ENCODE peak calls at places on chromosome 10, in seven cellular contexts. I is T-helper 2 cell, B is mesothelial cell of epicardium, R is ELR, X is iris pigment epithelial cell, P is NCI-H1092, F is Panc1. W is an unnamed sample.

GRCh38 chr10:117135026-117135372 is 3.1 kb downstream of the VAX1 start:
- DNase-seq in I (no peak), B (no peak), R (no peak), X (no peak), P (no peak), F (no peak), W (no peak)

GRCh38 chr10:100734295-100735086 is 10.9 kb upstream of the PAX2 start:
- DNase-seq in I (no peak), B (no peak), R (no peak), X (no peak), P (no peak), F (no peak), W (peak)

GRCh38 chr10:132495231-132495630 is 42.4 kb upstream of the INPP5A start:
- DNase-seq in I (no peak), B (no peak), R (no peak), X (no peak), P (no peak), F (no peak), W (no peak)

GRCh38 chr10:1149793-1150637 is 93.8 kb downstream of the WDR37 start:
- DNase-seq in I (no peak), B (no peak), R (no peak), X (no peak), P (no peak), F (no peak), W (peak)

GRCh38 chr10:122503004-122503403 is 41.7 kb downstream of the HTRA1 start:
- DNase-seq in I (no peak), B (no peak), R (no peak), X (no peak), P (no peak), F (no peak), W (no peak)

GRCh38 chr10:50574305-50574704 is 49.5 kb downstream of the SGMS1 start:
- DNase-seq in I (no peak), B (no peak), R (peak), X (no peak), P (no peak), F (no peak), W (no peak)

GRCh38 chr10:15791816-15792524 is 68.3 kb downstream of the MINDY3 start:
- DNase-seq in I (no peak), B (no peak), R (peak), X (peak), P (no peak), F (no peak), W (no peak)

GRCh38 chr10:106310596-106310995 is 853.9 kb downstream of the SORCS1 start:
- DNase-seq in I (no peak), B (no peak), R (no peak), X (no peak), P (no peak), F (no peak), W (peak)

GRCh38 chr10:29256531-29256930 is 32.3 kb upstream of the LYZL1 start:
- DNase-seq in I (no peak), B (no peak), R (no peak), X (peak), P (no peak), F (no peak), W (no peak)

GRCh38 chr10:87053121-87053520 is 33.0 kb downstream of the FAM25A start:
- DNase-seq in I (no peak), B (no peak), R (no peak), X (no peak), P (peak), F (no peak), W (no peak)

GRCh38 chr10:9443758-9444157 is 1389.3 kb downstream of the GATA3 start:
- DNase-seq in I (no peak), B (no peak), R (no peak), X (no peak), P (no peak), F (no peak), W (no peak)

GRCh38 chr10:24457661-24458318 is 248.9 kb downstream of the KIAA1217 start:
- DNase-seq in I (no peak), B (no peak), R (peak), X (peak), P (no peak), F (no peak), W (no peak)

GRCh38 chr10:125332548-125333208 is 172.3 kb upstream of the CTBP2 start:
- DNase-seq in I (no peak), B (no peak), R (no peak), X (no peak), P (no peak), F (no peak), W (no peak)

GRCh38 chr10:60099998-60100747 is 193.8 kb upstream of the CCDC6 start:
- DNase-seq in I (no peak), B (no peak), R (peak), X (peak), P (peak), F (no peak), W (no peak)

GRCh38 chr10:74541375-74541774 is 285.0 kb upstream of the KAT6B start:
- DNase-seq in I (no peak), B (no peak), R (no peak), X (no peak), P (no peak), F (no peak), W (no peak)

GRCh38 chr10:68543004-68543918 is 15.9 kb upstream of the SLC25A16 start:
- DNase-seq in I (no peak), B (no peak), R (peak), X (peak), P (no peak), F (peak), W (no peak)

W was measured in H1.